ENCODE peak calls at places on chromosome 22, in seven cellular contexts. P is body of pancreas, E is suprapubic skin, K is IMR-90, Y is transverse colon, G is K562, C is sigmoid colon. Q is an unnamed sample.

GRCh38 chr22:47129902-47130301 is 367.5 kb downstream of the TBC1D22A start:
- DNase-seq in C (no peak), E (no peak), P (peak), G (peak), K (no peak), Y (peak), Q (no peak)

GRCh38 chr22:36375071-36375980 is 12.4 kb downstream of the MYH9 start:
- DNase-seq in E (no peak), K (peak), C (no peak), G (no peak), P (peak), Y (no peak), Q (no peak)

GRCh38 chr22:43343262-43343988 is at the start of gene SCUBE1:
- DNase-seq in C (no peak), P (peak), E (no peak), K (no peak), Y (peak), G (peak), Q (no peak)

GRCh38 chr22:42533638-42533977 is 14.0 kb upstream of the RRP7A start:
- DNase-seq in E (no peak), G (no peak), P (no peak), Y (no peak), C (no peak), K (no peak), Q (no peak)

GRCh38 chr22:40414838-40415505 is 44.6 kb downstream of the SGSM3 start:
- DNase-seq in K (no peak), E (no peak), P (no peak), G (no peak), Y (peak), C (no peak), Q (no peak)

GRCh38 chr22:40749829-40750228 is 69.3 kb downstream of the SLC25A17 start:
- DNase-seq in K (no peak), E (no peak), Y (no peak), C (no peak), G (no peak), P (no peak), Q (no peak)

GRCh38 chr22:44389926-44390925 is 77.5 kb upstream of the SHISAL1 start:
- DNase-seq in Y (no peak), E (peak), K (no peak), P (peak), G (no peak), C (peak), Q (no peak)

GRCh38 chr22:41780714-41781507 is 19.6 kb upstream of the CCDC134 start:
- DNase-seq in G (peak), E (peak), K (peak), C (peak), P (peak), Y (peak), Q (no peak)

GRCh38 chr22:23292453-23293350 is 112.4 kb downstream of the BCR start:
- DNase-seq in P (no peak), G (no peak), E (no peak), Y (no peak), K (no peak), C (no peak), Q (no peak)

GRCh38 chr22:41561335-41561734 is 525 bp downstream of the CSDC2 start:
- DNase-seq in E (no peak), G (no peak), Y (no peak), K (no peak), C (peak), P (peak), Q (no peak)

GRCh38 chr22:44449061-44449682 is 48.9 kb downstream of the RTL6 start:
- DNase-seq in Y (no peak), G (peak), C (no peak), P (no peak), E (peak), K (peak), Q (peak)

GRCh38 chr22:49305215-49305965 is 522.3 kb downstream of the BRD1 start:
- DNase-seq in P (peak), Y (peak), E (peak), C (peak), K (no peak), G (peak), Q (peak)

GRCh38 chr22:24871611-24872205 is 65.7 kb downstream of the SGSM1 start:
- DNase-seq in C (no peak), K (no peak), E (no peak), Y (no peak), G (peak), P (no peak), Q (no peak)

GRCh38 chr22:24289138-24289537 is 18.5 kb downstream of the SPECC1L start:
- DNase-seq in C (no peak), K (peak), P (no peak), Y (no peak), G (no peak), E (no peak), Q (peak)

GRCh38 chr22:23116506-23117263 is 25.1 kb downstream of the RSPH14 start:
- DNase-seq in K (no peak), Y (no peak), G (no peak), C (no peak), E (no peak), P (no peak), Q (no peak)

GRCh38 chr22:49291781-49292180 is 535.9 kb downstream of the BRD1 start:
- DNase-seq in E (no peak), P (no peak), C (no peak), K (no peak), G (no peak), Y (no peak), Q (no peak)

GRCh38 chr22:35425971-35426800 is 26.2 kb downstream of the MCM5 start:
- DNase-seq in E (no peak), P (no peak), G (no peak), K (peak), C (no peak), Y (no peak), Q (no peak)

GRCh38 chr22:40512426-40513136 is 123.9 kb downstream of the MRTFA start:
- DNase-seq in G (no peak), C (peak), E (no peak), Y (no peak), P (peak), K (peak), Q (no peak)

DNA sequence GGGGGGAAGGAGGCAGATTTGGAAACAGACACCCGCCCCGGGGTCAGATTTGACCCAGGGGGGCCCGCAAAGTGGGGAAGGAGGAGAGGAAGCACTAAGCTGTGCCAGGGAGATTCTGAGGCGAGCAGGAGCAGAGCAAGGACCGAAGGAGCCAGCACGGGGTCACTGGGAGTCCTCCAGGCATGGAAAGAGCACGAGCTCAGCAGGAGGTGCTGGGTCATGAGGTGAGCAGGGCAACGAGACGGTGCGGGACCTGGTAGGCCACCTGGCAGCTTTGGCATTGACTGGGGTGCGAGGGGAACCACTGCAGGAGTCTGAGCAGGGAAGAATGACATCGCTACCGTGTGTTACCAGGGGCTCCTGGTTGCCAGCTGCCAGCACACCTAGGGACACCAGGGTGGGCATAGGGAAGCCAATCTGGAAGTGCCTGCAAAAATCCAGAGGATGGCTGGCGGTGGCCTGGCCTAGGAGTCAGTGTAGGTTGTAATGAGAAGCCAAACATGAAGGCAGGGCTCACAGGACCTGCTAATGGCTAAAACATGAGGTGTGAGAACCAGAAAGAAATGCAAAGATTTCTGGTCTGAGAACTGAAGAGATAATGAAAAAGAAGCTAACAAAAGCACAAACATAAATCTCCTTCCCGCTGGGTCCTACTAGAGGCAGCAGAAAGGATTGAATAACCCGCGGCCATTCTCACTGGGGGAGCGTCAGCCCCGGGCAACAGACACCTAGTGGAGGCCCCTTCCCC is 63.5 kb downstream of the MICAL3 start:
- DNase-seq in P (no peak), K (no peak), G (no peak), E (no peak), Y (no peak), C (no peak), Q (no peak)
- TF ChIP-seq POLR2A in P (no peak), K (no peak), G (no peak), E (no peak), Y (no peak), C (no peak), Q (no peak)

DNA sequence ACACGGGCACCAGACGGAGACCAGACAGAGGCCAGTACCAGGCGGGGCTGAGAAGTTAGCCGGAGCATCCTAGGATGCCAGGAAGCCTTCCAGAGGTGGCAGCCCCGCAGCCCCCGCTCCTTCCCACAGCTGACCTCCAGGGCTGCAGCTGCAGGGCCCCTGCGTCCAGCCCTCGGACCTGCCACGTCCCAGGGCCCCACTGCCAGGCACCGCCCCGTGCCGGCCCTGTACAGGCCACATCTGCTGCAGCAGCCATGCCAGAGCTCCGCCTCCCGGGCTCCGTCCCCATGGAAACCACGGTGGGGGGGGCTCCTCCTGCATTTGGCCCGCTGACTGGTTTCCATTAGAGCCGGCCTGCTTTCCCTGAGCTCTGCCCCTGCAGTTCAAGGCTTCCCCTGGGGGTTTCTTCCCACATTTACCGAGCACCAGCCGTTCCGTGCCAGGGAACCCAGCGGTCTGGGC is 62.5 kb upstream of the PPARA start:
- DNase-seq in E (peak), G (peak), P (peak), C (peak), K (peak), Y (peak), Q (no peak)
- TF ChIP-seq POLR2A in E (no peak), G (no peak), P (peak), C (peak), K (no peak), Y (no peak), Q (peak)

GRCh38 chr22:32336185-32336603 is 21.5 kb upstream of the RFPL3 start:
- DNase-seq in P (no peak), G (no peak), K (no peak), E (no peak), Y (no peak), C (no peak), Q (no peak)

GRCh38 chr22:32337015-32337414 is 20.7 kb upstream of the RFPL3 start:
- DNase-seq in Y (no peak), C (no peak), G (no peak), P (no peak), E (no peak), K (no peak), Q (no peak)

GRCh38 chr22:32333769-32334639 is 23.7 kb upstream of the RFPL3 start:
- DNase-seq in K (no peak), G (no peak), Y (no peak), E (no peak), C (no peak), P (no peak), Q (no peak)

GRCh38 chr22:32334640-32335365 is 22.9 kb upstream of the RFPL3 start:
- DNase-seq in G (no peak), P (no peak), K (no peak), Y (no peak), E (no peak), C (no peak), Q (no peak)

DNA sequence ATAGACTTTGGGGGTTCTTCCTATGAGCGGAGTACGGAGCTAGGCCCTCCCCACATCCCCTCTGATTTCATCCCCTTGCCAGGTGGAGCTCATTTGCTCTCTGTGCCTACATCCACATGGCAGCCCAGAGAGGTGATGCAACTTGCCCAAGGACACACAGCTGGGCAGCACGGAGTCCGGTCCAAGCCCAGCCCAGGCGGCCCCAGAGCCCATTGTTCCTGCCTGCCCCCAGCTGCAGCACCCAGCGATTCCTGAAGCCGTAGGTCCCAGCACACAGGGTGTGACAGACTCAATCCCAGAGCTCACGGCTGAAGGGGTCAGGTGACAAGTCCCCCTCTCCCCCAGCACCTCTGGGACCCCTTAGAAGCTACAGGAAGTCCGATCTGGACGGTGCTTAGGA is 22.2 kb upstream of the RFPL3 start:
- DNase-seq in Y (no peak), C (no peak), E (no peak), K (no peak), G (no peak), P (no peak), Q (no peak)
- TF ChIP-seq POLR2A in Y (no peak), C (no peak), E (no peak), K (no peak), G (no peak), P (no peak), Q (no peak)

GRCh38 chr22:20107471-20107901 is 8.4 kb upstream of the RANBP1 start:
- DNase-seq in Y (no peak), G (no peak), P (no peak), C (no peak), K (no peak), E (no peak), Q (no peak)

GRCh38 chr22:20109411-20110358 is 6.2 kb upstream of the RANBP1 start:
- DNase-seq in C (no peak), Y (no peak), P (no peak), K (no peak), E (no peak), G (no peak), Q (no peak)

GRCh38 chr22:20107951-20108756 is 7.8 kb upstream of the RANBP1 start:
- DNase-seq in P (no peak), Y (no peak), K (no peak), G (no peak), E (no peak), C (no peak), Q (no peak)

GRCh38 chr22:20110359-20110985 is 5.4 kb upstream of the RANBP1 start:
- DNase-seq in E (no peak), G (no peak), P (no peak), Y (no peak), C (no peak), K (no peak), Q (no peak)

GRCh38 chr22:20108757-20109230 is 7.1 kb upstream of the RANBP1 start:
- DNase-seq in Y (no peak), E (no peak), C (no peak), K (no peak), G (no peak), P (no peak), Q (no peak)
- TF ChIP-seq POLR2A in Y (no peak), E (no peak), C (no peak), K (no peak), G (no peak), P (no peak), Q (no peak)

DNA sequence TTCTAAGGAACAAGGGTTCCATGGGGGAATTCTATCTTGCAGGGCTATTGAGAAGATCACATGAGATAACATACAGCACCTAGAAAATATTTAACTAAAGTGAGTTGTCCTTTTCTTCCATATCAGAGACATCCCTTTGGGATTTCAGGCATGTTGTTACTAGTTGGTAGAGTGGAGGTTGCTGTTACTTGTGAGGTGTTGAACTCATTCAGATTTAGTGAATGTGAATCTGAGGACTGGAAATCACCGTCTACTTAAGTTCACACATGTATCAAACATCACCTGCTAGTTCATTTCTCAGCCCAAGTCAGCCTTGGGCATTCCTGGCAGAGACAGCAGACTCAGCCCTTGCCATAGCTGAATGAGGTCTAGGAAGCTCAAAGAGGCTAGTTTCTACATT is 9.6 kb downstream of the KDELR3 start:
- DNase-seq in Y (no peak), E (no peak), K (no peak), P (no peak), C (no peak), G (no peak), Q (no peak)
- TF ChIP-seq POLR2A in Y (no peak), E (no peak), K (no peak), P (no peak), C (no peak), G (no peak), Q (no peak)

GRCh38 chr22:50347157-50347556 is 4.0 kb downstream of the PPP6R2 start:
- DNase-seq in G (no peak), K (no peak), C (no peak), E (no peak), P (no peak), Y (no peak), Q (no peak)
- TF ChIP-seq POLR2A in G (no peak), K (no peak), C (no peak), E (no peak), P (no peak), Y (no peak), Q (no peak)

DNA sequence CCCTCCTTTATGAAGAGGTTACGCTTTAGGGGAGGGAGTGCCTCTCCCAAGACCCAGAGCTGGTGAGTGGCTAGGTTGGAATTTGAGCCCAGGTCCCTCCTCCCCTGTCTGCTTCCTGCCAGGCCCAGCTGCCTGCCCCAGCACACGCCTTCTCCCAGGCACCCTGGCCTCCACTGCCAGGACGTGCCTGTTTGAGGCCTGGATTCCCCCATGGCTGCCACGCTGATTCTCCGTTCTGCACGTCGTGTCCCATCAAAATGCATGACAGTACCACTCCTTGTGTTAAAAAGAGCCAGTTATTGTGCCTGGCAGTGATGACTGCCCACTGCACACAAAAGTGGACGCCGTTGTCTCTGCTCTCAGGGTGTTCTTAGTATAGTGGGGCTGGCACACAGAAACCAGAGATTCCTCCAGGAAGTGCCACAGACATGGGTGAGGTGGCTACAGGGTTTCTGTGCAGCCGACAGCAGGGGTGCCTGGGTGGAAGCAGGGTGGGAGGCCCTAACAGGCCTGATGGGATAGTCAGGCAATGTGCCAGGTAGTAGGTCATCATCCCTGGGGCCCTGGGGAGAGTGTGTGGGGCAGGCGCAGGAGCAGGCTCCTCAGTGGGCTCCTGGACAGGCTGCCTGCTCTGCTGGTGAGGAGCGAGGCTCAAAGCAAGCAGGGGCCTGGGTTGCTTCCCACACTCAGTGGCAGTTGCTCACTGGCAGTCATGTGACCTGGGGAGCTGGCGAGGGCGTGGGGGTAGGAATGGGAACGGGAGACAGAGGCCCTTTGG is 24.2 kb downstream of the MED15 start:
- DNase-seq in Y (peak), G (no peak), C (peak), K (peak), E (no peak), P (peak), Q (peak)
- TF ChIP-seq POLR2A in Y (no peak), G (no peak), C (no peak), K (peak), E (no peak), P (no peak), Q (peak)

GRCh38 chr22:50702821-50703725 is 30.4 kb downstream of the SHANK3 start:
- DNase-seq in E (peak), P (peak), C (peak), K (no peak), Y (no peak), G (no peak), Q (no peak)
- TF ChIP-seq POLR2A in E (no peak), P (no peak), C (no peak), K (no peak), Y (no peak), G (no peak), Q (no peak)

DNA sequence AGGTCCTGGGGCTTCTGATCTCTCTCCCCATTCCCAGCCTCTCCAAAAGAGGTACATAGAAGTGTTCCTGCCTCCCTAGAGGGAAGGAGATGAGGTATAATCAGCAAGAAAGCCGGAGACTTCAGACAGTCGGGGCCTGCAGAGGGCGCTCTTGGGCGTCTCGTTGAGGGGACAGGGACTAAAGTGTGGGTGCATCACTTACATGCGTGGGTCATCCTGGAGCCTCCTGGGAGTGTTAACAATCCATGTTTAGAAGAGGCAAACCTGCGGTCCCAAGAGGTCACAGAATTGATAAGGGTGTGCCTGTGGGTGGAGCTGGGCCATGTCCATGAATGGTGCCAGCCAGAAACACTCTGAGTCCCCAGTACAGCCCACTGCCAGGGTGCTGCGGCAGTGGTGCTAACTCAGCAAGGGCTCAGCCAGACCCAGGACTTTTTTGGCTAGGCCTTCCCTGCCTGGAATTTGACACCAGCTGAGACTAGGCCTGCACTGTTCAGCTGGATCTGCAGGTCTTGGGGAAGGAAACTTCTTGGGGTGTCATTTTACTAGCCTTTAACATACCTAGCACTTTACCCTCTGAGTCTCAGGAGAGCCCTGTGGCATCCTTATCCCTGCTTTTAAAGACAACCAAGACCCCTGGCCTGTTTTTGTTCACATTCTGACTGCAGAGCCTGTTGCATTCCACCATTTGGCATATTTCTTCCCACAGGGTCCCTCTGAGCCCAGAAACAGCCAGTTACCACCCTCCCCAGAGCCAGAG is 5.5 kb downstream of the YDJC start:
- DNase-seq in C (no peak), K (peak), E (no peak), G (peak), Y (peak), P (no peak), Q (no peak)
- TF ChIP-seq POLR2A in C (no peak), K (no peak), E (no peak), G (no peak), Y (peak), P (no peak), Q (no peak)